ENCODE peak calls at places on chromosome 6, in eight cellular contexts. M is fibroblast of pulmonary artery, D is brain microvascular endothelial cell, B is GM06990, F is tibial nerve, E is fibroblast of the aortic adventitia, V is stomach, A is thoracic aorta. S is an unnamed sample.

GRCh38 chr6:30743099-30744053 is 889 bp upstream of the FLOT1 start:
- DNase-seq in M (peak; percentile 44), D (no peak), B (peak; percentile 62), F (no peak), E (peak; percentile 45), V (no peak), A (no peak), S (no peak)

GRCh38 chr6:44606976-44607375 is 219.5 kb downstream of the CDC5L start:
- DNase-seq in M (no peak), D (no peak), B (no peak), F (no peak), E (no peak), V (no peak), A (no peak), S (no peak)

GRCh38 chr6:33633462-33634158 is 12.5 kb downstream of the ITPR3 start:
- DNase-seq in M (peak; percentile 62), D (no peak), B (peak; percentile 63), F (peak; percentile 60), E (peak; percentile 63), V (peak; percentile 84), A (no peak), S (no peak)

GRCh38 chr6:89840538-89840937 is 10.9 kb downstream of the CASP8AP2 start:
- DNase-seq in M (peak; percentile 49), D (peak; percentile 74), B (no peak), F (no peak), E (peak; percentile 35), V (no peak), A (no peak), S (no peak)

GRCh38 chr6:159043986-159044385 is 805 bp downstream of the TAGAP start:
- DNase-seq in M (no peak), D (no peak), B (no peak), F (no peak), E (no peak), V (no peak), A (no peak), S (no peak)

GRCh38 chr6:122063090-122063489 is 336.4 kb upstream of the HSF2 start:
- DNase-seq in M (no peak), D (no peak), B (no peak), F (no peak), E (no peak), V (no peak), A (no peak), S (no peak)

GRCh38 chr6:84392292-84392691 is 164.8 kb upstream of the CEP162 start:
- DNase-seq in M (no peak), D (no peak), B (no peak), F (no peak), E (peak; percentile 25), V (no peak), A (no peak), S (no peak)

GRCh38 chr6:14542670-14543366 is 425.2 kb downstream of the CD83 start:
- DNase-seq in M (peak; percentile 52), D (peak; percentile 76), B (peak; percentile 12), F (no peak), E (peak; percentile 78), V (no peak), A (no peak), S (no peak)

GRCh38 chr6:298233-299049 is 6.2 kb downstream of the DUSP22 start:
- DNase-seq in M (no peak), D (no peak), B (no peak), F (no peak), E (no peak), V (no peak), A (no peak), S (no peak)

GRCh38 chr6:34718867-34719441 is 22.4 kb upstream of the ILRUN start:
- DNase-seq in M (no peak), D (no peak), B (no peak), F (no peak), E (peak; percentile 39), V (no peak), A (no peak), S (no peak)

GRCh38 chr6:79737172-79737571 is 106.0 kb downstream of the SH3BGRL2 start:
- DNase-seq in M (peak; percentile 33), D (no peak), B (no peak), F (no peak), E (peak; percentile 38), V (no peak), A (no peak), S (peak; percentile 41)

GRCh38 chr6:129472239-129472638 is 237.7 kb downstream of the ARHGAP18 start:
- DNase-seq in M (no peak), D (no peak), B (no peak), F (no peak), E (no peak), V (no peak), A (no peak), S (no peak)

DNA sequence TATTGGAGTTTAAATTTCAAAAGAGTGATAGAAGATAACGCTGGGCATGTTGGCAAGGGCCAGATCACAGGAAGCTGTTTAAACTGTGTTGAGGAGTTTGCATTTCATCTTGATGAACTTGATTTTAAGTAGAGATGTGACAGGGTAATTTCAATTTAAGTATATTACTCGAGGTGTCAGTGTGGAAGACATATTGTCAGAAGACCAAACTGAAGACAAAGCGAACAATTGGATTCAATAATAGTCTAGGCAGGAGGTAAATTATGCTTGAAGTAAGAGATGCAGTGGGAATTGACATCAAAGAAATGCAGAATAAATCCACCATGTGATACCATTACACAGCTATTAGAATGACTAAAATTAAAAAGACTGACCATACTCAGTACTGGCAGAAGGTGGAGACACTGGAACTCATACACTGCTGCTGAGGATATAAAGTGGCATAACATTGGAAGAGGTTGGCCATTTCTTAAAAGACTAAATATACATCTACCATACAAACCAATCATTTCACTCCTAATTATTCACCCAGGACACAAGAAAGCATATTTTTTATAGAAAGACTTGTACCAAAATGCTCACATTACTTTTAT is 240.8 kb downstream of the ARHGAP18 start:
- DNase-seq in M (peak; percentile 19), D (peak; percentile 7), B (no peak), F (no peak), E (no peak), V (no peak), A (no peak), S (no peak)
- TF ChIP-seq CTCF in M (peak; percentile 13), D (no peak), B (no peak), F (no peak), E (no peak), V (no peak), A (no peak), S (no peak)

DNA sequence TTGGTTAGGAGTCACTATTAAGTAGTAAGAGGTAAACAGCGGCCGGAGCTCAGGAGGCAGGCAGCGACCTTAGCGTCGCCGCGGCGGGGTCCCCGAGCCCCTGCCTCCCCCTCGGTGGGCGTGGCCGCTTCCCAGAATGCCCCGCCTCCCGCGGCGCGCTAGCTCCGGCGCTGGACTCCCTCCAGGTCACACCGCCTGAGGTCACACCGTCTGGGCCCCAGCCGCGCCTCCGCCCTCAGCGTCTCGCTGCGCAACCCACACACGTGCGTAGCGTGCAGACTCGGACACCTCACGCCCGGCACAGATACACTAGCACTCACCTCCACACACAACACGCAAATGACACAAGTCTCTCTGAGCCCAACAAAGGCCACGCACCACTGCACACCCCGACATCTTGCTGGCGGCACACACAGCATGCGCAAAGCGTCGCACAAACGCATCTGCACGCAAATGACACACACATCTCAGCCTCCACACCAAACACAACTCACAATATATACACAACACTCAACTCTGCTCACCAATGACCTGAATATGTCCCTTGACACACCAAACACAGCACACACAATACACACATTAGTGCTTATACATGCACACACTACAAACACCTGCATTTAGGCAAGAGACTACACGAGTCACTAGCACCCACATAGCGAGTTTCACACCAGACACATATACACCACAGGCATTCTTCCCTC is 17.6 kb upstream of the CDKN1A start:
- DNase-seq in M (no peak), D (no peak), B (no peak), F (no peak), E (no peak), V (peak; percentile 73), A (no peak), S (no peak)
- H3K4me3 ChIP-seq in M (no peak overlapping the region), D (peak overlapping the region; percentile 17), B (no peak overlapping the region), F (peak overlapping the region; percentile 31), E (no peak overlapping the region), V (no peak overlapping the region), A (peak overlapping the region; percentile 58), S (no peak overlapping the region)

GRCh38 chr6:70954750-70955149 is 2.1 kb downstream of the B3GAT2 start:
- DNase-seq in M (no peak), D (no peak), B (peak; percentile 4), F (no peak), E (no peak), V (no peak), A (no peak), S (no peak)

GRCh38 chr6:70956451-70957283 is at the start of gene B3GAT2:
- DNase-seq in M (peak; percentile 23), D (no peak), B (peak; percentile 20), F (no peak), E (peak; percentile 16), V (no peak), A (no peak), S (no peak)

GRCh38 chr6:70957284-70957617 is 391 bp upstream of the B3GAT2 start:
- DNase-seq in M (no peak), D (no peak), B (no peak), F (no peak), E (no peak), V (no peak), A (no peak), S (no peak)

GRCh38 chr6:70955441-70956190 is 1.2 kb downstream of the B3GAT2 start:
- DNase-seq in M (peak; percentile 73), D (peak; percentile 45), B (peak; percentile 86), F (peak; percentile 65), E (peak; percentile 56), V (peak; percentile 91), A (peak; percentile 23), S (peak; percentile 56)

DNA sequence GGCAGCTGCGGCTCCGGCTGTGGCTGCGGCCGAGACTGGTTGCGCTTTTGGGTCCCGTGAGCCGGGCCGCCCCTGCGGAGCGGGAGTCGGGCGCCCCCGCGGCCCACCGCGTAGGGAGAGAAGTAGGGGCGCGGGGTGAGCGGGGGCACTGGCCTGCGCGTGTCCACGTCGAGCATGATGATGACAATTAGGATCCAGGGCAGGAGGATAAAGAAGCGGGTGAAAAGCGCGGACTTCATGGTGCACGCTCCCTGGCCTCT is 739 bp downstream of the B3GAT2 start:
- DNase-seq in M (no peak), D (no peak), B (no peak), F (no peak), E (no peak), V (no peak), A (no peak), S (no peak)
- TF ChIP-seq CTCF in M (no peak), D (no peak), B (no peak), F (no peak), E (no peak), V (no peak), A (no peak), S (no peak)

GRCh38 chr6:3261518-3261820 is 2.7 kb downstream of the PSMG4 start:
- DNase-seq in M (no peak), D (no peak), B (no peak), F (no peak), E (no peak), V (no peak), A (no peak), S (no peak)

GRCh38 chr6:3258720-3259490 is at the start of gene PSMG4:
- DNase-seq in M (peak; percentile 88), D (peak; percentile 86), B (peak; percentile 91), F (peak; percentile 89), E (peak; percentile 79), V (peak; percentile 96), A (peak; percentile 68), S (peak; percentile 50)

GRCh38 chr6:3260772-3261517 is 2.2 kb downstream of the PSMG4 start:
- DNase-seq in M (no peak), D (no peak), B (no peak), F (no peak), E (no peak), V (no peak), A (no peak), S (no peak)

GRCh38 chr6:3259491-3259958 is 778 bp downstream of the PSMG4 start:
- DNase-seq in M (peak; percentile 31), D (peak; percentile 34), B (peak; percentile 57), F (no peak), E (peak; percentile 35), V (peak; percentile 54), A (no peak), S (no peak)

GRCh38 chr6:3260296-3260695 is 1.5 kb downstream of the PSMG4 start:
- DNase-seq in M (no peak), D (no peak), B (no peak), F (no peak), E (no peak), V (no peak), A (no peak), S (no peak)
- H3K4me3 ChIP-seq in M (no peak overlapping the region), D (no peak overlapping the region), B (peak overlapping the region; percentile 18), F (no peak overlapping the region), E (peak overlapping the region; percentile 6), V (no peak overlapping the region), A (no peak overlapping the region), S (peak overlapping the region; percentile 91)

S was measured in LNCaP clone FGC.